ENCODE peak calls at places on chromosomes 6 and 20, in nine cellular contexts. F is mesothelial cell of epicardium, M is upper lobe of right lung, C is endothelial cell, S is psoas muscle, G is uterus, X is neural crest cell, Y is mammary epithelial cell, D is fibroblast of pulmonary artery. B is an unnamed sample.

GRCh38 chr20:1001981-1002681 is at the start of gene RSPO4:
- DNase-seq in F (no peak), M (peak; percentile 60), C (peak; percentile 18), S (no peak), G (no peak), X (no peak), Y (no peak), D (no peak), B (no peak)

GRCh38 chr20:9036593-9036992 is 32.3 kb upstream of the PLCB4 start:
- DNase-seq in F (no peak), M (no peak), C (no peak), S (no peak), G (no peak), X (no peak), Y (no peak), D (no peak), B (no peak)

GRCh38 chr6:158528826-158529225 is 31.1 kb upstream of the TMEM181 start:
- DNase-seq in F (no peak), M (no peak), C (no peak), S (no peak), G (no peak), X (no peak), Y (no peak), D (no peak), B (no peak)

GRCh38 chr20:32354592-32355416 is 3.3 kb upstream of the ASXL1 start:
- DNase-seq in F (no peak), M (no peak), C (no peak), S (no peak), G (no peak), X (no peak), Y (peak; percentile 54), D (peak; percentile 63), B (no peak)

GRCh38 chr6:2132416-2132815 is 113.0 kb downstream of the GMDS start:
- DNase-seq in F (no peak), M (no peak), C (no peak), S (no peak), G (no peak), X (no peak), Y (peak; percentile 78), D (peak; percentile 45), B (no peak)

GRCh38 chr6:169165561-169166300 is 87.9 kb downstream of the THBS2 start:
- DNase-seq in F (no peak), M (no peak), C (no peak), S (no peak), G (no peak), X (no peak), Y (no peak), D (peak; percentile 59), B (no peak)

GRCh38 chr20:62321978-62322377 is 19.2 kb downstream of the ADRM1 start:
- DNase-seq in F (no peak), M (no peak), C (no peak), S (no peak), G (no peak), X (no peak), Y (no peak), D (no peak), B (no peak)

GRCh38 chr6:43247115-43247999 is 4.1 kb downstream of the TTBK1 start:
- DNase-seq in F (peak; percentile 54), M (peak; percentile 93), C (peak; percentile 81), S (peak; percentile 86), G (peak; percentile 57), X (peak; percentile 70), Y (peak; percentile 27), D (peak; percentile 31), B (peak; percentile 86)

GRCh38 chr20:50913976-50914375 is 17.3 kb downstream of the ADNP start:
- DNase-seq in F (no peak), M (no peak), C (no peak), S (no peak), G (no peak), X (no peak), Y (peak; percentile 67), D (peak; percentile 79), B (no peak)

GRCh38 chr6:146981981-146982380 is 222.2 kb upstream of the STXBP5 start:
- DNase-seq in F (no peak), M (no peak), C (no peak), S (no peak), G (no peak), X (no peak), Y (no peak), D (no peak), B (no peak)

GRCh38 chr6:158911746-158912158 is 88.2 kb downstream of the RSPH3 start:
- DNase-seq in F (no peak), M (no peak), C (no peak), S (no peak), G (no peak), X (no peak), Y (peak; percentile 31), D (no peak), B (no peak)

GRCh38 chr6:113591896-113592827 is 265.0 kb upstream of the MARCKS start:
- DNase-seq in F (no peak), M (no peak), C (no peak), S (no peak), G (no peak), X (no peak), Y (no peak), D (peak; percentile 72), B (peak; percentile 26)

GRCh38 chr6:20542927-20543602 is 8.8 kb downstream of the CDKAL1 start:
- DNase-seq in F (no peak), M (no peak), C (no peak), S (no peak), G (no peak), X (no peak), Y (peak; percentile 100), D (peak; percentile 95), B (no peak)

GRCh38 chr20:63090682-63091571 is 84.2 kb upstream of the BHLHE23 start:
- DNase-seq in F (peak; percentile 7), M (peak; percentile 58), C (no peak), S (peak; percentile 39), G (peak; percentile 7), X (no peak), Y (no peak), D (no peak), B (peak; percentile 53)

GRCh38 chr20:33803921-33804337 is 7.2 kb upstream of the CHMP4B start:
- DNase-seq in F (no peak), M (no peak), C (no peak), S (no peak), G (no peak), X (no peak), Y (peak; percentile 66), D (peak; percentile 80), B (no peak)

GRCh38 chr6:101000334-101000733 is 119.2 kb upstream of the ASCC3 start:
- DNase-seq in F (no peak), M (no peak), C (no peak), S (no peak), G (no peak), X (no peak), Y (peak; percentile 57), D (peak; percentile 47), B (no peak)

GRCh38 chr20:3784863-3785239 is 1.7 kb downstream of the CENPB start:
- DNase-seq in F (no peak), M (no peak), C (no peak), S (peak; percentile 32), G (no peak), X (no peak), Y (no peak), D (no peak), B (peak; percentile 53)

GRCh38 chr20:51910202-51911050 is 108.1 kb upstream of the SALL4 start:
- DNase-seq in F (no peak), M (no peak), C (no peak), S (no peak), G (no peak), X (no peak), Y (no peak), D (no peak), B (no peak)

GRCh38 chr6:11710968-11711643 is 67.5 kb downstream of the ADTRP start:
- DNase-seq in F (no peak), M (no peak), C (no peak), S (no peak), G (no peak), X (no peak), Y (no peak), D (no peak), B (no peak)

GRCh38 chr6:150361876-150362275 is 6.9 kb upstream of the IYD start:
- DNase-seq in F (no peak), M (no peak), C (no peak), S (no peak), G (no peak), X (no peak), Y (no peak), D (no peak), B (no peak)

GRCh38 chr6:124064317-124065113 is 260.9 kb downstream of the NKAIN2 start:
- DNase-seq in F (no peak), M (no peak), C (no peak), S (no peak), G (no peak), X (no peak), Y (no peak), D (no peak), B (no peak)

GRCh38 chr20:16201191-16201590 is 372.1 kb downstream of the KIF16B start:
- DNase-seq in F (no peak), M (no peak), C (no peak), S (no peak), G (no peak), X (no peak), Y (no peak), D (no peak), B (no peak)

GRCh38 chr6:152096863-152097496 is 289.5 kb downstream of the ESR1 start:
- DNase-seq in F (no peak), M (no peak), C (no peak), S (no peak), G (no peak), X (no peak), Y (peak; percentile 75), D (peak; percentile 82), B (no peak)
- TF ChIP-seq CTCF in F (no peak), M (no peak), C (no peak), S (no peak), G (no peak), X (no peak), Y (peak; percentile 17), D (peak; percentile 25), B (no peak)

GRCh38 chr6:53151676-53152075 is 3.0 kb upstream of the GCM1 start:
- DNase-seq in F (no peak), M (no peak), C (peak; percentile 46), S (no peak), G (no peak), X (no peak), Y (no peak), D (no peak), B (no peak)
- TF ChIP-seq CTCF in F (no peak), M (peak; percentile 9), C (peak; percentile 21), S (no peak), G (no peak), X (peak; percentile 32), Y (peak; percentile 41), D (peak; percentile 35), B (no peak)

DNA sequence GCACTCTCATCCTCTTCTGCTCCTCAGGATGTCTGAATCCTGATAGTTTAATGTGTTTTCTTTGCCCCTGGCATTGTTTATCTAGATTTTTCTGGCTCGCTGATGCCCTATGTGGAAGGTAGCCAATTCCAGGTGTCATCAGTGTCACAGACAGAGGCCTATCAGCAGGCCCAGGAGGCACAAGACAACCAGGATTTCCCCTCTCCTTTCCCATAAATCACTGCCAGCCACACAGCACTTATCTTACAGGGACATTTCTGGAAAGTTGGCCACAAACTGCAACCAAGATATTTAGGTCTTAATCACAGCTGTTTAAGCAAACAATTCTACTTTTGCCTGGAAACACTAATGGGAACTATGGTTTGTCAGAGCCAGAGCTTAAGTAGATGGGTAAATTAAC is 28.1 kb downstream of the ADGRF5 start:
- DNase-seq in F (no peak), M (no peak), C (no peak), S (no peak), G (no peak), X (no peak), Y (no peak), D (no peak), B (no peak)
- TF ChIP-seq CTCF in F (no peak), M (no peak), C (no peak), S (no peak), G (no peak), X (no peak), Y (no peak), D (no peak), B (no peak)

GRCh38 chr20:35604444-35604750 is 11.2 kb upstream of the SPAG4 start:
- DNase-seq in F (no peak), M (peak; percentile 65), C (peak; percentile 43), S (peak; percentile 33), G (no peak), X (no peak), Y (no peak), D (no peak), B (no peak)
- TF ChIP-seq CTCF in F (no peak), M (peak; percentile 27), C (no peak), S (no peak), G (no peak), X (no peak), Y (peak; percentile 45), D (peak; percentile 35), B (peak; percentile 11)